ENCODE peak calls at places on chromosomes 16 and 17, in eight cellular contexts. J, H, R, K, C, Z, V and L are unnamed samples.

GRCh38 chr17:12596961-12597360 is 68.7 kb upstream of the MYOCD start:
- DNase-seq in J (no peak), H (no peak), R (no peak), K (no peak), C (no peak), Z (no peak), V (no peak), L (no peak)

GRCh38 chr16:7369181-7369580 is 36.5 kb downstream of the RBFOX1 start:
- DNase-seq in J (no peak), H (no peak), R (peak), K (peak), C (no peak), Z (no peak), V (no peak), L (peak)

GRCh38 chr17:72656114-72656763 is 436.2 kb downstream of the SLC39A11 start:
- DNase-seq in J (no peak), H (no peak), R (no peak), K (no peak), C (no peak), Z (no peak), V (no peak), L (peak)

GRCh38 chr17:50817838-50818237 is 17.5 kb upstream of the WFIKKN2 start:
- DNase-seq in J (no peak), H (peak), R (no peak), K (no peak), C (no peak), Z (peak), V (no peak), L (no peak)

GRCh38 chr17:74280093-74280513 is 6.1 kb downstream of the DNAI2 start:
- DNase-seq in J (no peak), H (no peak), R (no peak), K (no peak), C (no peak), Z (no peak), V (no peak), L (no peak)

GRCh38 chr17:11287791-11288190 is 46.8 kb downstream of the SHISA6 start:
- DNase-seq in J (no peak), H (no peak), R (no peak), K (no peak), C (no peak), Z (no peak), V (no peak), L (no peak)

GRCh38 chr17:41785876-41786226 is 660 bp downstream of the JUP start:
- DNase-seq in J (peak), H (peak), R (no peak), K (no peak), C (no peak), Z (no peak), V (no peak), L (peak)

GRCh38 chr17:77033892-77034404 is 106.8 kb upstream of the SEC14L1 start:
- DNase-seq in J (no peak), H (no peak), R (no peak), K (no peak), C (no peak), Z (no peak), V (peak), L (no peak)

GRCh38 chr16:87705780-87706277 is 60.0 kb downstream of the KLHDC4 start:
- DNase-seq in J (no peak), H (no peak), R (no peak), K (no peak), C (no peak), Z (no peak), V (peak), L (peak)

GRCh38 chr17:78974635-78975591 is 4.8 kb downstream of the LGALS3BP start:
- DNase-seq in J (peak), H (no peak), R (peak), K (peak), C (peak), Z (peak), V (no peak), L (peak)

GRCh38 chr16:47779201-47780016 is 318.3 kb downstream of the PHKB start:
- DNase-seq in J (peak), H (peak), R (peak), K (no peak), C (no peak), Z (peak), V (no peak), L (no peak)

GRCh38 chr17:44922136-44922535 is 6.8 kb upstream of the GFAP start:
- DNase-seq in J (no peak), H (no peak), R (no peak), K (no peak), C (no peak), Z (no peak), V (no peak), L (no peak)

GRCh38 chr16:16140537-16140936 is 82.8 kb downstream of the ABCC6 start:
- DNase-seq in J (no peak), H (no peak), R (no peak), K (no peak), C (no peak), Z (no peak), V (no peak), L (no peak)

GRCh38 chr17:36066365-36066945 is 2.4 kb downstream of the CCL18 start:
- DNase-seq in J (no peak), H (no peak), R (no peak), K (no peak), C (no peak), Z (no peak), V (no peak), L (no peak)

GRCh38 chr17:17191346-17191792 is 14.8 kb downstream of the PLD6 start:
- DNase-seq in J (no peak), H (peak), R (no peak), K (no peak), C (no peak), Z (peak), V (no peak), L (no peak)

GRCh38 chr16:4987580-4988374 is 29.6 kb downstream of the SEC14L5 start:
- DNase-seq in J (peak), H (no peak), R (no peak), K (peak), C (peak), Z (no peak), V (no peak), L (no peak)

GRCh38 chr16:66238696-66239095 is 127.8 kb upstream of the CDH5 start:
- DNase-seq in J (no peak), H (no peak), R (no peak), K (no peak), C (no peak), Z (no peak), V (no peak), L (no peak)

GRCh38 chr16:84735846-84736586 is 36.2 kb downstream of the USP10 start:
- DNase-seq in J (no peak), H (peak), R (peak), K (no peak), C (no peak), Z (no peak), V (peak), L (peak)

GRCh38 chr16:17921357-17921978 is 415.1 kb downstream of the NPIPA8 start:
- DNase-seq in J (peak), H (peak), R (no peak), K (peak), C (peak), Z (peak), V (peak), L (no peak)

GRCh38 chr16:80047796-80048649 is 447.5 kb upstream of the MAF start:
- DNase-seq in J (no peak), H (no peak), R (no peak), K (no peak), C (no peak), Z (no peak), V (no peak), L (no peak)

GRCh38 chr16:79554912-79555311 is 45.6 kb downstream of the MAF start:
- DNase-seq in J (no peak), H (no peak), R (no peak), K (no peak), C (no peak), Z (no peak), V (no peak), L (no peak)

GRCh38 chr16:80226499-80226898 is 314.3 kb upstream of the DYNLRB2 start:
- DNase-seq in J (no peak), H (no peak), R (no peak), K (no peak), C (no peak), Z (no peak), V (no peak), L (no peak)

GRCh38 chr17:66582373-66583111 is 252.4 kb upstream of the CACNG5 start:
- DNase-seq in J (no peak), H (no peak), R (no peak), K (no peak), C (no peak), Z (no peak), V (no peak), L (no peak)

GRCh38 chr17:57480438-57481196 is 224.3 kb downstream of the MSI2 start:
- DNase-seq in J (no peak), H (peak), R (peak), K (peak), C (no peak), Z (peak), V (no peak), L (peak)

GRCh38 chr16:27322858-27323780 is 9.3 kb downstream of the IL4R start:
- DNase-seq in J (no peak), H (no peak), R (no peak), K (no peak), C (no peak), Z (no peak), V (no peak), L (no peak)

GRCh38 chr16:53089434-53090270 is 34.9 kb downstream of the CHD9 start:
- DNase-seq in J (no peak), H (peak), R (peak), K (peak), C (no peak), Z (no peak), V (peak), L (peak)

GRCh38 chr17:16407911-16408588 is 7.3 kb upstream of the TRPV2 start:
- DNase-seq in J (peak), H (peak), R (peak), K (peak), C (peak), Z (peak), V (peak), L (peak)

GRCh38 chr16:57859331-57859730 is 57.0 kb upstream of the KIFC3 start:
- DNase-seq in J (peak), H (peak), R (no peak), K (peak), C (no peak), Z (peak), V (no peak), L (no peak)

GRCh38 chr17:14510136-14510535 is 209.3 kb downstream of the HS3ST3B1 start:
- DNase-seq in J (no peak), H (peak), R (no peak), K (no peak), C (no peak), Z (no peak), V (no peak), L (no peak)

GRCh38 chr16:72517154-72517553 is 345.2 kb upstream of the PMFBP1 start:
- DNase-seq in J (no peak), H (no peak), R (no peak), K (no peak), C (no peak), Z (no peak), V (no peak), L (no peak)

GRCh38 chr17:5759501-5759925 is 175.2 kb upstream of the NLRP1 start:
- DNase-seq in J (no peak), H (no peak), R (no peak), K (no peak), C (no peak), Z (no peak), V (no peak), L (no peak)

GRCh38 chr17:77208856-77209255 is 68.1 kb downstream of the SEC14L1 start:
- DNase-seq in J (no peak), H (no peak), R (no peak), K (no peak), C (no peak), Z (peak), V (no peak), L (no peak)

GRCh38 chr17:79619636-79620206 is 8.9 kb upstream of the RBFOX3 start:
- DNase-seq in J (no peak), H (no peak), R (peak), K (no peak), C (no peak), Z (no peak), V (no peak), L (no peak)